ENCODE peak calls at places on chromosomes 11 and 22, in five cellular contexts. W is HCT116, G is GM23338, E is endothelial cell of umbilical vein, J is H1. O is an unnamed sample.

GRCh38 chr22:49807780-49808708 is 19.6 kb downstream of the BRD1 start:
- DNase-seq in W (no peak), E (peak), G (no peak), J (no peak), O (no peak)

GRCh38 chr11:84390441-84391078 is 1104.4 kb upstream of the CCDC90B start:
- DNase-seq in E (no peak), W (no peak), J (no peak), G (peak), O (no peak)

GRCh38 chr22:32477608-32478007 is 3.0 kb downstream of the FBXO7 start:
- DNase-seq in W (no peak), G (no peak), E (no peak), J (no peak), O (no peak)

GRCh38 chr22:50316114-50317065 is 8.9 kb upstream of the PLXNB2 start:
- DNase-seq in W (no peak), E (no peak), J (no peak), G (no peak), O (no peak)

GRCh38 chr22:29733362-29734322 is 13.8 kb downstream of the CABP7 start:
- DNase-seq in G (no peak), W (no peak), J (no peak), E (no peak), O (no peak)

GRCh38 chr11:74000770-74001169 is 8.1 kb downstream of the UCP3 start:
- DNase-seq in J (no peak), G (no peak), W (no peak), E (no peak), O (no peak)

GRCh38 chr11:15607361-15608036 is 492.8 kb downstream of the INSC start:
- DNase-seq in J (no peak), G (peak), W (no peak), E (no peak), O (no peak)

GRCh38 chr11:73095613-73096012 is 46.5 kb downstream of the FCHSD2 start:
- DNase-seq in G (no peak), J (no peak), W (no peak), E (no peak), O (no peak)

GRCh38 chr11:126543691-126544090 is 188.2 kb downstream of the ST3GAL4 start:
- DNase-seq in G (no peak), W (no peak), E (no peak), J (no peak), O (no peak)

GRCh38 chr22:49503896-49504521 is 323.7 kb downstream of the BRD1 start:
- DNase-seq in E (no peak), W (no peak), J (no peak), G (no peak), O (no peak)

GRCh38 chr22:37970864-37971263 is 13.5 kb downstream of the SOX10 start:
- DNase-seq in E (no peak), G (no peak), J (no peak), W (no peak), O (no peak)

GRCh38 chr11:33187851-33188722 is 26.8 kb upstream of the CSTF3 start:
- DNase-seq in E (no peak), G (peak), W (no peak), J (no peak), O (no peak)

GRCh38 chr11:122864386-122864785 is 18.2 kb upstream of the JHY start:
- DNase-seq in G (no peak), E (no peak), J (no peak), W (no peak), O (no peak)

GRCh38 chr11:94735907-94736306 is 32.2 kb upstream of the AMOTL1 start:
- DNase-seq in E (no peak), J (no peak), W (no peak), G (no peak), O (no peak)

GRCh38 chr11:34303028-34303427 is 54.8 kb downstream of the ABTB2 start:
- DNase-seq in J (no peak), E (no peak), W (no peak), G (no peak), O (no peak)

GRCh38 chr11:132943737-132944556 is 588.4 kb downstream of the OPCML start:
- DNase-seq in W (no peak), E (no peak), J (no peak), G (peak), O (no peak)

GRCh38 chr22:44046485-44047141 is 22.5 kb downstream of the PARVB start:
- DNase-seq in W (no peak), J (no peak), E (no peak), G (no peak), O (no peak)

GRCh38 chr22:49789289-49790141 is 38.2 kb downstream of the BRD1 start:
- DNase-seq in G (no peak), W (no peak), J (no peak), E (no peak), O (no peak)

DNA sequence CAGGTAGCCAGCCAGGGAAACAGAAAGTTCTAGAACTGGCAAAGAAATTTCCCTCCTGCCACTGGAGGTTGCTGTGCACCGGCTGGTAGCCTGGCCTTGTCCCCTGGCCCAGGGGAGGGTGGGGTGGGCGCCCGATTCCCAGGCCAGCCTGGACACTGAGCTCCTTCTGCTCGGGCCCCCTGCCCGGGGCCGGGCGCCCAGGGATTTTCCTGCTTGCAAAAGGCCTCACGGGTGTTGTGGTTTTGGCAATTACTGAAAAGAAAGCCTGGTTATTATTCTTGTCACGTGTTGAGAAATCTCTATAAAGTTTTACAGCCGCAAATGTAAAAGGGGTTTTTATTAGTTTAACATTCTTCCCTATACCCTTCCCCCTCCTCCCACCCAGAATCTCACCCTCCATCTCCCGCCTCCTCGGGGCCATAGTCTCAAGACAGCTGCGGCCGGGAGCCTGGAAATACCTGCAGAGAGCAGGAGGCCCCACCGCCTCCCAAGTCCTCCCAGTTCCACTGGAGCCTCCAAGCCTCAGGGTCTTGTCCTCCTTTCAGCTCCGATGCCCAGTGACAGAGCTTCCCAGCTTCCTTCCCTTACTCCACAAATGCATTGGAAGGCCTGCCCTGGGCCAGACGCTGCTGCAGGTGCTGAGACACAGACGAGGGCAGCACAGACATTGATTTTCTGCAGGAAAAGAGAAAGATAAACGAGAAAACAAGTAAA is 1515.6 kb downstream of the TBC1D22A start:
- DNase-seq in G (no peak), E (no peak), J (no peak), W (no peak), O (peak)
- TF ChIP-seq EZH2 in G (no peak), E (no peak), J (no peak), W (no peak), O (no peak)

DNA sequence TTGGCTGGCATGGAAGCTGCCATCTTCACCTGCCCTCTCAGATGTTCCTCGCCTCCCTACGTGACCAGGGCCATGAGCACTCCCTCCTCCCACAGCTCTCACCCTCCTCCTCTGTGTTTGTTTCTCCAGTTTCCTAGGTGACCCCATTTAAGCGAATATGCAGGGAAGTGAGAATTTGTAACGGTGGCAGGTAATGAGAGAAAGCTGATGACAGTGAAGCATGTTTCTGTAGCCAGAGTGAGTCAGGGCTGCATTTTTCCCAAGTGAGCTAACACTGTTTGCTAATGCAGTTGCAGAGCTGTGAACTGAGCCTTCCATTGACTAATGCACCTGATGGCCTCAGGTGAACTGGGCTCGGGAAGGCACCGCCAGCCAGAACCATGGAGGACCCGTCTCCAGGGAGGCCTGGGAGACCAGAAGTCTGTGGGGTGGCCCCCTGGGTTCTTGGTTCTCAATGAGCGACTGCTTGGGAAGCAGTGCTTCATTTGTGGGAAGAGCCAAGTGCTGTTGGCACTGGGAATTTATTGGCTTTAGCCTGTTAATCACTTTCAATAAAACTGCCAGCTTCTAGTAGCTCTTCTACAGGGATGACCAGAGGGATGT is 64.5 kb downstream of the BARX2 start:
- DNase-seq in G (peak), W (no peak), E (no peak), J (peak), O (no peak)
- TF ChIP-seq POLR2AphosphoS5 in G (no peak), W (no peak), E (no peak), J (no peak), O (no peak)

GRCh38 chr22:31210830-31211503 is 1.1 kb upstream of the LIMK2 start:
- DNase-seq in E (peak), J (no peak), G (no peak), W (no peak), O (no peak)
- TF ChIP-seq EZH2 in E (no peak), J (no peak), G (no peak), W (no peak), O (no peak)

GRCh38 chr11:65204646-65205601 is 23.2 kb downstream of the CAPN1 start:
- DNase-seq in G (peak), E (peak), W (no peak), J (no peak), O (peak)
- TF ChIP-seq POLR2AphosphoS5 in G (peak), E (no peak), W (no peak), J (peak), O (no peak)

GRCh38 chr22:20234760-20235452 is 33.2 kb downstream of the RTN4R start:
- DNase-seq in W (no peak), J (no peak), G (no peak), E (no peak), O (no peak)
- TF ChIP-seq EZH2 in W (no peak), J (no peak), G (no peak), E (no peak), O (no peak)

O was measured in SK-N-MC.